ENCODE peak calls at places on chromosomes 3 and 15, in nine cellular contexts. A is hypothalamus; W is NCI-H1092; E is nephron progenitor cell; Q is 8988T; P is iPS-NIHi11; Z is transverse colon; N is CD4-positive, alpha-beta T cell; B is mucosa of gallbladder. Y is an unnamed sample.

GRCh38 chr15:63473007-63473748 is 31.2 kb upstream of the USP3 start:
- DNase-seq in Z (no peak), W (no peak), A (no peak), E (no peak), P (no peak), Q (no peak), B (no peak), N (peak), Y (no peak)

GRCh38 chr3:51977449-51978142 is 2.7 kb downstream of the ABHD14A start:
- DNase-seq in A (no peak), N (peak), Z (no peak), B (no peak), W (no peak), E (no peak), Q (no peak), P (no peak), Y (no peak)

GRCh38 chr3:100288288-100288894 is 27.6 kb downstream of the TBC1D23 start:
- DNase-seq in Z (no peak), W (no peak), B (no peak), P (no peak), Q (no peak), N (no peak), A (no peak), E (no peak), Y (no peak)

GRCh38 chr3:45035441-45036301 is 9.6 kb downstream of the CLEC3B start:
- DNase-seq in Z (no peak), B (no peak), Q (no peak), N (peak), E (peak), A (no peak), W (no peak), P (peak), Y (peak)

GRCh38 chr3:134059680-134060560 is 30.2 kb upstream of the SLCO2A1 start:
- DNase-seq in Z (peak), B (no peak), P (no peak), E (no peak), A (no peak), N (no peak), W (no peak), Q (no peak), Y (no peak)

GRCh38 chr3:183536238-183536880 is 19.1 kb downstream of the KLHL6 start:
- DNase-seq in W (no peak), P (no peak), Q (no peak), Z (peak), B (no peak), N (no peak), A (no peak), E (no peak), Y (no peak)

GRCh38 chr3:153958635-153959320 is 162.4 kb upstream of the ARHGEF26 start:
- DNase-seq in B (no peak), A (no peak), Z (no peak), P (no peak), N (no peak), W (no peak), E (no peak), Q (no peak), Y (peak)

GRCh38 chr3:165336786-165337185 is 140.6 kb upstream of the SLITRK3 start:
- DNase-seq in A (no peak), E (no peak), W (no peak), Q (no peak), Z (no peak), B (no peak), N (no peak), P (no peak), Y (no peak)

GRCh38 chr15:48722764-48723661 is 77.5 kb upstream of the FBN1 start:
- DNase-seq in N (no peak), B (no peak), A (no peak), Z (no peak), E (no peak), P (no peak), W (no peak), Q (no peak), Y (peak)

GRCh38 chr15:74664028-74664616 is 31.7 kb downstream of the EDC3 start:
- DNase-seq in B (peak), N (no peak), Q (no peak), P (no peak), A (peak), Z (peak), E (no peak), W (no peak), Y (peak)

GRCh38 chr15:52241489-52241888 is 50.3 kb upstream of the GNB5 start:
- DNase-seq in W (no peak), B (no peak), N (no peak), A (no peak), Q (no peak), Z (no peak), P (no peak), E (no peak), Y (no peak)

GRCh38 chr3:75396316-75396802 is 267.8 kb upstream of the FRG2C start:
- DNase-seq in W (no peak), N (no peak), A (no peak), B (no peak), E (no peak), P (no peak), Z (no peak), Q (no peak), Y (peak)

GRCh38 chr15:80480909-80481308 is 76.7 kb downstream of the ARNT2 start:
- DNase-seq in N (no peak), E (no peak), A (no peak), Q (peak), P (no peak), B (peak), Z (peak), W (no peak), Y (peak)

GRCh38 chr3:150227839-150228238 is 180.3 kb upstream of the TSC22D2 start:
- DNase-seq in Z (peak), E (peak), P (peak), W (peak), N (no peak), A (peak), B (no peak), Q (no peak), Y (peak)

GRCh38 chr3:179651687-179652466 is 963 bp upstream of the USP13 start:
- DNase-seq in A (no peak), W (no peak), Q (no peak), E (no peak), B (no peak), Z (no peak), N (no peak), P (no peak), Y (no peak)

GRCh38 chr15:75695634-75696302 is 16.9 kb downstream of the CSPG4 start:
- DNase-seq in Q (no peak), N (no peak), A (no peak), W (no peak), E (no peak), P (no peak), Z (no peak), B (no peak), Y (no peak)

GRCh38 chr3:133211449-133211848 is 173.3 kb downstream of the TMEM108 start:
- DNase-seq in P (peak), W (no peak), Z (no peak), A (no peak), E (no peak), Q (no peak), N (no peak), B (no peak), Y (no peak)

GRCh38 chr3:197466586-197467399 is 89.0 kb downstream of the BDH1 start:
- DNase-seq in E (no peak), A (no peak), N (no peak), P (no peak), B (no peak), W (no peak), Q (no peak), Z (no peak), Y (peak)

GRCh38 chr3:191148131-191148530 is 50.9 kb upstream of the OSTN start:
- DNase-seq in B (no peak), Q (no peak), A (no peak), Z (no peak), E (no peak), N (no peak), W (no peak), P (no peak), Y (no peak)

GRCh38 chr3:115279939-115280338 is 132.9 kb upstream of the ZBTB20 start:
- DNase-seq in Z (no peak), E (no peak), A (no peak), W (no peak), P (no peak), Q (no peak), N (no peak), B (no peak), Y (peak)

GRCh38 chr3:95789111-95789510 is 1025.3 kb upstream of the EPHA6 start:
- DNase-seq in B (no peak), E (no peak), Z (no peak), P (no peak), W (no peak), Q (no peak), A (no peak), N (no peak), Y (no peak)

GRCh38 chr15:65323071-65323511 is 18.6 kb downstream of the RNU5B-1 start:
- DNase-seq in E (no peak), Q (no peak), W (peak), A (no peak), B (peak), N (no peak), Z (peak), P (peak), Y (peak)

GRCh38 chr3:160665784-160666526 is 11.0 kb upstream of the ARL14 start:
- DNase-seq in B (no peak), E (no peak), W (no peak), Q (no peak), P (no peak), N (no peak), A (no peak), Z (peak), Y (peak)

GRCh38 chr15:25711691-25712090 is 151.4 kb downstream of the ATP10A start:
- DNase-seq in P (no peak), Q (no peak), W (no peak), B (no peak), E (no peak), N (no peak), A (no peak), Z (no peak), Y (no peak)

GRCh38 chr3:129402210-129402609 is 26.2 kb downstream of the EFCAB12 start:
- DNase-seq in W (no peak), Q (no peak), A (no peak), B (no peak), N (no peak), E (no peak), Z (no peak), P (no peak), Y (no peak)

GRCh38 chr15:100383302-100384107 is 41.7 kb upstream of the ADAMTS17 start:
- DNase-seq in W (no peak), Q (no peak), Z (peak), B (peak), A (no peak), E (no peak), P (peak), N (no peak), Y (peak)

GRCh38 chr15:63218114-63218808 is 28.9 kb downstream of the RAB8B start:
- DNase-seq in W (no peak), B (peak), N (no peak), A (no peak), P (no peak), E (no peak), Z (no peak), Q (no peak), Y (peak)

GRCh38 chr3:15307580-15307979 is 24.8 kb downstream of the SH3BP5 start:
- DNase-seq in P (no peak), A (no peak), B (no peak), Q (no peak), W (no peak), E (peak), N (no peak), Z (no peak), Y (no peak)

GRCh38 chr15:53512029-53512428 is 247.4 kb downstream of the WDR72 start:
- DNase-seq in P (no peak), N (no peak), E (no peak), Q (no peak), Z (no peak), A (no peak), W (no peak), B (no peak), Y (no peak)

GRCh38 chr3:106809633-106810460 is 567.4 kb upstream of the CCDC54 start:
- DNase-seq in Z (no peak), P (no peak), W (no peak), N (no peak), Q (no peak), E (no peak), A (no peak), B (no peak), Y (peak)

GRCh38 chr3:126156468-126156867 is 23.9 kb downstream of the ALDH1L1 start:
- DNase-seq in B (no peak), E (no peak), W (no peak), A (no peak), Z (no peak), N (no peak), P (peak), Q (peak), Y (no peak)

GRCh38 chr15:75673426-75674247 is 25.9 kb downstream of the SNX33 start:
- DNase-seq in Z (peak), P (no peak), Q (no peak), W (no peak), E (peak), A (no peak), B (peak), N (no peak), Y (peak)